ENCODE peak calls at places on chromosomes 11 and 22, in nine cellular contexts. S is right lobe of liver, J is stomach, A is tibial nerve, T is K562, Z is suprapubic skin, L is vagina, I is A549, C is transverse colon. E is an unnamed sample.

GRCh38 chr22:31764785-31765184 is 11.0 kb downstream of the DEPDC5 start:
- DNase-seq in C (no peak), S (no peak), I (no peak), A (no peak), J (no peak), Z (no peak), L (no peak), T (no peak), E (no peak)

GRCh38 chr11:22674470-22675426 is 8.3 kb downstream of the GAS2 start:
- DNase-seq in J (peak; percentile 31), L (no peak), C (no peak), T (no peak), Z (no peak), A (no peak), S (peak; percentile 82), I (no peak), E (no peak)

GRCh38 chr22:34847072-34847471 is 218.9 kb upstream of the ISX start:
- DNase-seq in A (no peak), I (no peak), L (no peak), Z (no peak), S (no peak), J (no peak), C (no peak), T (no peak), E (no peak)

GRCh38 chr11:82796970-82797594 is 63.4 kb upstream of the FAM181B start:
- DNase-seq in A (peak; percentile 14), L (no peak), T (no peak), J (no peak), Z (no peak), I (no peak), S (no peak), C (peak; percentile 12), E (no peak)

GRCh38 chr11:61791737-61792309 is 576 bp downstream of the TMEM258 start:
- DNase-seq in I (peak; percentile 82), C (peak; percentile 76), A (peak; percentile 78), J (peak; percentile 76), Z (peak; percentile 85), T (peak; percentile 52), L (no peak), S (no peak), E (no peak)

GRCh38 chr22:39560127-39560526 is 10.4 kb upstream of the CACNA1I start:
- DNase-seq in L (no peak), I (no peak), A (no peak), S (no peak), Z (no peak), J (no peak), C (no peak), T (no peak), E (no peak)

GRCh38 chr11:210122-210802 is 2.8 kb downstream of the RIC8A start:
- DNase-seq in S (no peak), J (peak; percentile 18), T (no peak), C (no peak), L (no peak), I (peak; percentile 29), A (no peak), Z (peak; percentile 56), E (no peak)

GRCh38 chr11:120344302-120345004 is 8.2 kb downstream of the ARHGEF12 start:
- DNase-seq in T (no peak), L (no peak), I (no peak), S (no peak), C (peak; percentile 18), A (no peak), J (no peak), Z (no peak), E (no peak)

GRCh38 chr11:60209977-60210376 is 27.1 kb upstream of the MS4A6A start:
- DNase-seq in I (no peak), T (no peak), J (no peak), C (no peak), A (no peak), Z (no peak), L (no peak), S (no peak), E (no peak)

GRCh38 chr11:69344570-69345145 is 50.7 kb downstream of the MYEOV start:
- DNase-seq in Z (no peak), I (no peak), J (no peak), L (peak; percentile 64), C (no peak), T (no peak), S (no peak), A (no peak), E (no peak)

GRCh38 chr22:37626556-37627075 is 12.9 kb upstream of the SH3BP1 start:
- DNase-seq in C (peak; percentile 45), S (no peak), I (no peak), T (no peak), L (no peak), Z (peak; percentile 62), A (no peak), J (no peak), E (no peak)

GRCh38 chr11:33699515-33700424 is 856 bp downstream of the C11orf91 start:
- DNase-seq in J (peak; percentile 35), S (no peak), Z (peak; percentile 82), T (peak; percentile 40), A (no peak), L (no peak), C (peak; percentile 79), I (no peak), E (no peak)
- H3K4me3 ChIP-seq in J (peak overlapping the region; percentile 59), S (peak overlapping the region; percentile 64), Z (peak overlapping the region; percentile 62), T (peak overlapping the region; percentile 41), A (peak overlapping the region; percentile 53), L (peak overlapping the region; percentile 64), C (peak overlapping the region; percentile 60), I (peak overlapping the region; percentile 52), E (peak overlapping the region; percentile 48)

GRCh38 chr11:8765294-8765693 is 82.7 kb downstream of the RPL27A start:
- DNase-seq in C (no peak), S (no peak), I (peak; percentile 21), T (no peak), A (no peak), Z (no peak), J (no peak), L (no peak), E (no peak)

GRCh38 chr11:8767466-8768142 is 85.0 kb downstream of the RPL27A start:
- DNase-seq in L (no peak), C (no peak), J (peak; percentile 23), A (no peak), Z (no peak), T (no peak), I (no peak), S (no peak), E (no peak)

GRCh38 chr11:8766993-8767374 is 84.4 kb downstream of the RPL27A start:
- DNase-seq in L (no peak), Z (no peak), A (no peak), I (no peak), C (no peak), J (no peak), T (no peak), S (no peak), E (no peak)

GRCh38 chr11:8766043-8766992 is 83.7 kb downstream of the RPL27A start:
- DNase-seq in L (no peak), Z (no peak), S (no peak), I (no peak), A (no peak), J (peak; percentile 24), C (no peak), T (no peak), E (no peak)

GRCh38 chr11:8768625-8769333 is 86.2 kb downstream of the RPL27A start:
- DNase-seq in J (peak; percentile 55), T (peak; percentile 54), L (no peak), S (no peak), C (no peak), A (no peak), I (no peak), Z (no peak), E (no peak)
- TF ChIP-seq POLR2A in J (no peak), T (no peak), L (no peak), S (no peak), C (no peak), A (no peak), I (no peak), Z (no peak), E (no peak)

GRCh38 chr11:3902441-3902840 is 47.0 kb downstream of the STIM1 start:
- DNase-seq in T (no peak), I (no peak), Z (no peak), S (no peak), A (no peak), C (no peak), L (no peak), J (peak; percentile 40), E (no peak)

GRCh38 chr11:3905080-3905953 is 49.9 kb downstream of the STIM1 start:
- DNase-seq in T (peak; percentile 40), Z (no peak), I (peak; percentile 62), A (peak; percentile 50), C (peak; percentile 45), L (no peak), S (no peak), J (peak; percentile 34), E (no peak)

GRCh38 chr11:3906166-3906565 is 50.7 kb downstream of the STIM1 start:
- DNase-seq in T (no peak), L (no peak), I (peak; percentile 20), C (no peak), Z (no peak), S (no peak), J (no peak), A (no peak), E (no peak)

GRCh38 chr11:3903207-3903896 is 47.9 kb downstream of the STIM1 start:
- DNase-seq in Z (no peak), A (peak; percentile 20), L (no peak), C (no peak), I (no peak), S (no peak), J (no peak), T (no peak), E (no peak)

DNA sequence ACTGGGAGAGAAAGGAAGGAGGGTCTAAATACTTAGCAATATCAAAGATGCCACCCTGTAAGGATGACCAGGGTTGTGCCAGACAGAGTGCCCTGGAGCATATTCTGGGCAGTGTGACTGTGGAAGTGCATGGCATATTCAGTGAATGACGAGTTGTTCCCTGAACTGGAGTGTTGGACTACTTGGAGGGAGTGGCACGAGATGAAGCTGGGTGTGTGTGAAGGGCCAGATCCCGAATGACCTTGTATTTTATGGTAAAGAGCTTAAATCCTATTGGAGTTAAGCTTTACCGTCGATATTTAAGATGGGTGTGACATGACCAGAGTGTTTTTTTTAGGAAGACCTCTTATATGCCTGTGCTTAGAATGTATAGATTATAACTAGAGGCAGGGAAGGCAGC is 48.8 kb downstream of the STIM1 start:
- DNase-seq in C (peak; percentile 57), A (no peak), T (no peak), Z (no peak), S (no peak), J (no peak), I (no peak), L (no peak), E (no peak)
- H3K4me3 ChIP-seq in C (no peak overlapping the region), A (no peak overlapping the region), T (no peak overlapping the region), Z (no peak overlapping the region), S (no peak overlapping the region), J (no peak overlapping the region), I (no peak overlapping the region), L (no peak overlapping the region), E (no peak overlapping the region)

GRCh38 chr11:72007089-72007476 is 8.4 kb downstream of the IL18BP start:
- DNase-seq in S (no peak), C (no peak), Z (no peak), J (no peak), A (no peak), I (no peak), L (no peak), T (no peak), E (no peak)
- TF ChIP-seq POLR2A in S (no peak), C (no peak), Z (no peak), J (no peak), A (no peak), I (no peak), L (no peak), T (no peak), E (no peak)